ENCODE peak calls at places on chromosome 12, in ten cellular contexts. U, I, V, A, G, O, E, T, Y and C are unnamed samples.

GRCh38 chr12:113634982-113635381 is 163.3 kb upstream of the LHX5 start:
- DNase-seq in U (no peak), E (no peak), V (no peak), G (no peak), Y (no peak), A (no peak), T (no peak), O (no peak), I (no peak), C (no peak)

GRCh38 chr12:26277511-26278246 is 82.3 kb downstream of the SSPN start:
- DNase-seq in I (no peak), U (no peak), Y (no peak), E (no peak), G (no peak), O (no peak), T (no peak), V (no peak), A (no peak), C (no peak)

GRCh38 chr12:57451233-57451778 is 3.8 kb upstream of the INHBE start:
- DNase-seq in A (no peak), Y (no peak), G (no peak), E (no peak), U (no peak), V (no peak), T (no peak), I (no peak), O (no peak), C (no peak)

GRCh38 chr12:114018669-114019068 is 52.5 kb upstream of the RBM19 start:
- DNase-seq in O (no peak), E (no peak), V (no peak), T (no peak), U (no peak), G (peak), I (no peak), A (no peak), Y (no peak), C (no peak)

GRCh38 chr12:12265571-12266388 is 1.1 kb downstream of the LRP6 start:
- DNase-seq in I (no peak), E (peak), T (no peak), Y (no peak), U (peak), O (no peak), G (peak), A (no peak), V (peak), C (peak)

GRCh38 chr12:45966486-45966885 is 23.9 kb downstream of the SCAF11 start:
- DNase-seq in Y (no peak), U (no peak), T (no peak), E (no peak), I (no peak), O (no peak), G (peak), V (no peak), A (no peak), C (peak)

GRCh38 chr12:95386056-95386455 is 87.9 kb upstream of the METAP2 start:
- DNase-seq in O (no peak), A (no peak), E (no peak), U (no peak), I (no peak), Y (no peak), G (peak), V (no peak), T (no peak), C (no peak)

GRCh38 chr12:130796985-130797686 is 41.9 kb downstream of the STX2 start:
- DNase-seq in T (no peak), G (no peak), V (no peak), E (no peak), O (no peak), A (no peak), I (no peak), Y (no peak), U (no peak), C (no peak)

GRCh38 chr12:67649165-67650126 is 901 bp downstream of the DYRK2 start:
- DNase-seq in T (no peak), A (peak), Y (no peak), V (peak), E (peak), U (peak), G (no peak), O (peak), I (peak), C (no peak)

GRCh38 chr12:17802657-17803641 is 287.0 kb downstream of the RERGL start:
- DNase-seq in Y (no peak), V (peak), A (no peak), I (no peak), G (no peak), U (no peak), E (no peak), O (no peak), T (no peak), C (no peak)

GRCh38 chr12:29273178-29273843 is 107.7 kb downstream of the ERGIC2 start:
- DNase-seq in O (no peak), Y (no peak), T (no peak), G (no peak), A (peak), I (no peak), V (peak), U (no peak), E (no peak), C (no peak)

GRCh38 chr12:120406080-120406479 is 31.8 kb upstream of the COX6A1 start:
- DNase-seq in V (no peak), T (no peak), E (no peak), I (no peak), A (no peak), O (no peak), Y (no peak), U (no peak), G (no peak), C (no peak)

GRCh38 chr12:62600038-62600437 is 133.4 kb downstream of the MON2 start:
- DNase-seq in A (no peak), V (no peak), I (no peak), G (no peak), T (no peak), U (no peak), E (no peak), O (no peak), Y (no peak), C (no peak)

GRCh38 chr12:989751-990278 is 1.2 kb upstream of the ERC1 start:
- DNase-seq in V (peak), Y (no peak), A (no peak), E (peak), G (peak), U (peak), O (peak), T (no peak), I (no peak), C (peak)

GRCh38 chr12:104505095-104505819 is 48.5 kb downstream of the CHST11 start:
- DNase-seq in G (no peak), V (no peak), Y (no peak), O (no peak), E (no peak), I (no peak), A (no peak), U (peak), T (no peak), C (no peak)

GRCh38 chr12:125461831-125462230 is 396.6 kb downstream of the AACS start:
- DNase-seq in I (no peak), O (no peak), V (no peak), G (no peak), E (no peak), U (no peak), T (no peak), Y (no peak), A (no peak), C (no peak)

GRCh38 chr12:75779891-75780501 is 251.6 kb downstream of the PHLDA1 start:
- DNase-seq in G (peak), I (no peak), V (no peak), E (no peak), Y (no peak), U (no peak), A (no peak), O (no peak), T (no peak), C (no peak)

GRCh38 chr12:19689226-19689625 is 249.9 kb downstream of the AEBP2 start:
- DNase-seq in Y (no peak), A (no peak), T (no peak), G (no peak), I (no peak), O (no peak), V (no peak), U (no peak), E (peak), C (no peak)

GRCh38 chr12:17076335-17076734 is 470.4 kb upstream of the LMO3 start:
- DNase-seq in E (no peak), O (no peak), G (no peak), Y (peak), T (no peak), I (no peak), V (no peak), A (no peak), U (no peak), C (no peak)

GRCh38 chr12:11071414-11071813 is 9.3 kb upstream of the TAS2R46 start:
- DNase-seq in G (no peak), E (peak), O (no peak), T (no peak), A (no peak), V (peak), U (no peak), Y (no peak), I (no peak), C (no peak)

GRCh38 chr12:4780624-4781023 is 60.4 kb downstream of the GALNT8 start:
- DNase-seq in V (peak), U (no peak), E (no peak), O (peak), T (no peak), A (no peak), Y (peak), G (no peak), I (peak), C (no peak)

GRCh38 chr12:56413392-56413791 is 35.8 kb downstream of the TIMELESS start:
- DNase-seq in G (no peak), V (peak), O (no peak), A (no peak), I (no peak), Y (no peak), T (no peak), E (peak), U (no peak), C (no peak)

GRCh38 chr12:113462880-113463745 is 8.6 kb downstream of the LHX5 start:
- DNase-seq in A (peak), G (no peak), V (peak), I (no peak), Y (no peak), O (no peak), E (no peak), T (no peak), U (no peak), C (no peak)

GRCh38 chr12:116968986-116969385 is 58.2 kb downstream of the FBXW8 start:
- DNase-seq in I (no peak), A (no peak), T (no peak), U (no peak), Y (no peak), E (no peak), V (peak), O (no peak), G (no peak), C (no peak)

GRCh38 chr12:128290938-128291337 is 24.0 kb downstream of the TMEM132C start:
- DNase-seq in I (no peak), T (no peak), A (no peak), O (no peak), G (no peak), E (no peak), Y (no peak), U (no peak), V (peak), C (no peak)

GRCh38 chr12:113267621-113268020 is 46.4 kb downstream of the TPCN1 start:
- DNase-seq in U (no peak), T (no peak), G (no peak), O (no peak), V (no peak), E (no peak), I (no peak), A (no peak), Y (no peak), C (no peak)

GRCh38 chr12:130832561-130833209 is 6.4 kb downstream of the STX2 start:
- DNase-seq in U (no peak), Y (peak), A (no peak), G (peak), I (peak), E (peak), V (peak), O (peak), T (no peak), C (peak)

GRCh38 chr12:6569312-6569711 is 1.2 kb upstream of the NOP2 start:
- DNase-seq in E (no peak), A (no peak), G (no peak), Y (no peak), U (no peak), I (no peak), T (no peak), V (no peak), O (no peak), C (no peak)
- H3K4me3 ChIP-seq in E (no peak), A (no peak), G (no peak), Y (no peak), U (no peak), I (no peak), T (peak), V (peak), O (no peak), C (no peak)

GRCh38 chr12:78086553-78087362 is 256.1 kb downstream of the NAV3 start:
- DNase-seq in I (no peak), U (no peak), T (no peak), G (no peak), V (no peak), A (no peak), E (no peak), Y (no peak), O (no peak), C (no peak)
- TF ChIP-seq CTCF in I (no peak), U (peak), T (no peak), G (no peak), V (peak), A (no peak), E (no peak), Y (no peak), O (no peak), C (peak)

DNA sequence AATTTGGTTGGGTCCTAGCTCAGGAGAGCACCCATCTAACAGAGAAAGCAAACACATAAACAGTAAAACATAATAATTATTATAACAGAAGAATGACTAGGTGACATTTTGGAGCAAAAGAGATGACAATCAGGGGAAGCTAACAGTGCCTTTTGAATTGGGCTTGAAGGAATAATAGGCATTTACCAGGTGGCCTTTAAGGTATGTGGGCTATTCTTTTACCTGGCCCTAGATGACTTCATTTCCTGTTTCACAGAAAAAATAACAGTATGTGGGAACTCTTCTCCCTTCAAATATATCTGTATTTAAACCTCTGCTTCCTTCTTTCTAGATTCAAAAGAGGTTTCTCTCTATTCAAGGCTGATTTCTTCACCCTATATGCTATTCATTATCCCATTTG is 3.8 kb downstream of the IRAK4 start:
- DNase-seq in U (no peak), A (no peak), V (no peak), T (no peak), O (no peak), E (no peak), G (no peak), Y (no peak), I (no peak), C (no peak)
- H3K27ac ChIP-seq in U (no peak), A (no peak), V (no peak), T (no peak), O (no peak), E (no peak), G (no peak), Y (no peak), I (no peak), C (no peak)

GRCh38 chr12:48956279-48957140 is 777 bp downstream of the ARF3 start:
- DNase-seq in E (peak), Y (peak), T (peak), A (peak), U (peak), V (peak), O (peak), G (peak), I (peak), C (peak)

GRCh38 chr12:48954781-48955501 is 2.3 kb downstream of the ARF3 start:
- DNase-seq in V (no peak), U (no peak), O (no peak), I (no peak), A (no peak), T (no peak), Y (no peak), E (no peak), G (no peak), C (no peak)

GRCh38 chr12:48960834-48961233 is 3.5 kb upstream of the ARF3 start:
- DNase-seq in Y (no peak), U (no peak), V (no peak), T (no peak), G (no peak), I (no peak), E (no peak), A (no peak), O (no peak), C (no peak)

GRCh38 chr12:48957141-48958048 is at the start of gene ARF3:
- DNase-seq in E (peak), T (peak), A (peak), O (peak), V (peak), Y (peak), G (peak), U (peak), I (peak), C (peak)

DNA sequence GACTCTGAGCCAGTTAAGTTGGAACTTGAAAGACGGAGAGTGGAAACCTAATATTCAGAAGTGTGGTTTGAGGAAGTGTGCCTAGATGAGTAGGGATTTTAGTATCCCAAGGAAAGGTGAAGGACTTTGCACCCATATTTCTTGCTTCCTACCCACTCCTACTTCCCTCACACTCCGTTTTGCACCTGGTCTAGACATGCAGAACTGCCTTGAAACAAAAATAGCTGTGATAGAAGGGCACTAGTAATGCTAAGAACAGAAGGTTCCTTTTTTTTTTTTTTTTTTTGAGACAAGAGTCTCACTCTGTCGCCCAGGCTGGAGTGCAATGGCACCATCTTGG is 732 bp upstream of the ARF3 start:
- DNase-seq in T (no peak), Y (no peak), I (no peak), E (no peak), V (no peak), U (peak), A (no peak), O (no peak), G (no peak), C (no peak)
- H3K4me3 ChIP-seq in T (peak), Y (peak), I (peak), E (no peak), V (peak), U (peak), A (peak), O (peak), G (peak), C (no peak)

GRCh38 chr12:46983393-46983793 is 96.0 kb upstream of the PCED1B start:
- DNase-seq in O (no peak), T (no peak), I (no peak), G (no peak), U (no peak), V (no peak), Y (no peak), E (no peak), A (peak), C (no peak)

GRCh38 chr12:46985816-46986215 is 93.6 kb upstream of the PCED1B start:
- DNase-seq in G (no peak), V (no peak), O (no peak), E (no peak), Y (no peak), I (no peak), A (no peak), U (no peak), T (no peak), C (no peak)

GRCh38 chr12:46981627-46982026 is 97.8 kb upstream of the PCED1B start:
- DNase-seq in A (no peak), O (no peak), E (no peak), G (no peak), U (no peak), Y (no peak), I (no peak), T (no peak), V (no peak), C (no peak)

GRCh38 chr12:46982629-46983392 is 96.6 kb upstream of the PCED1B start:
- DNase-seq in E (no peak), G (no peak), O (no peak), T (no peak), A (no peak), I (no peak), V (no peak), U (no peak), Y (no peak), C (no peak)

DNA sequence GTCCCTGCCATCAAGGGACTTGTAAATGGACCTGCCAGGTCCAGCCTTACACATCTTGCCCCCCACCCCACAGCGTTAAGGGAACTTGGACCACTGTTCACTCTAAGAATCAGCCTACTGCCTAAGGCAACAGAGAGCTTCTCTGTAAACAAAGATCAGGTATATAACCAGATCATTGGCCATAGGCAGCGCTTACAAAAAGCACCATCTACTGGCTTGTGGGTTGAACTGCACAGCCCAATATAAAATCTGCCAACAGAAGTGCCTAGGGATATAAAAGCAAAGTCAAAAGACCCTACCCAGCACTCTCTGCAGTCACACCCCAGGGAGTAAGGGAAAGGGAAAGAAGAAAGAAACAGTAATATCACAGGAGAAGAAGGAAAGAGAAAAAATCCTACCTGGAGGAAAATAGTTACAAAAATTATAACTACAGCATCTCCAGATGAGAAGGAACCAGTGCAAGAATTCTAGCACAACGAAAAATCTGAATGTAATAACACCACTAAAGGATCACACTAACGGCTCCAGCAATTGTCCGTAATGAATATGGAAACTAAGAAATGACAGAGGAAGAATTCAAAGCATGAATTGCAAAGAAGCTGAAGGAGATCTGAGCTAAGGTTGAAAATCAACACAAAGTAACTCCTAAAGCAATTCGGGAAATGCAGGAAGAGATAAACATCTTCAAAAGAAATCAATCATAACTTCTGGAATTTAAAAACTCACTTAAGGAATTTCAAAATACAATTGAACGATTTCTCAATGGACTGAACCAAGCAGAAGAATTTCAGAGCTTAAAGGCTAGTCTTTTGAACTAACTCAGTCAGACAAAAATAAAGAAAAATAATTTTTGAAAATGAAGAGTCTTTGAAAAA is 95.2 kb upstream of the PCED1B start:
- DNase-seq in Y (no peak), I (no peak), U (peak), T (peak), O (no peak), A (no peak), V (peak), G (peak), E (peak), C (peak)
- TF ChIP-seq CTCF in Y (peak), I (peak), U (peak), T (peak), O (peak), A (peak), V (peak), G (peak), E (peak), C (peak)

DNA sequence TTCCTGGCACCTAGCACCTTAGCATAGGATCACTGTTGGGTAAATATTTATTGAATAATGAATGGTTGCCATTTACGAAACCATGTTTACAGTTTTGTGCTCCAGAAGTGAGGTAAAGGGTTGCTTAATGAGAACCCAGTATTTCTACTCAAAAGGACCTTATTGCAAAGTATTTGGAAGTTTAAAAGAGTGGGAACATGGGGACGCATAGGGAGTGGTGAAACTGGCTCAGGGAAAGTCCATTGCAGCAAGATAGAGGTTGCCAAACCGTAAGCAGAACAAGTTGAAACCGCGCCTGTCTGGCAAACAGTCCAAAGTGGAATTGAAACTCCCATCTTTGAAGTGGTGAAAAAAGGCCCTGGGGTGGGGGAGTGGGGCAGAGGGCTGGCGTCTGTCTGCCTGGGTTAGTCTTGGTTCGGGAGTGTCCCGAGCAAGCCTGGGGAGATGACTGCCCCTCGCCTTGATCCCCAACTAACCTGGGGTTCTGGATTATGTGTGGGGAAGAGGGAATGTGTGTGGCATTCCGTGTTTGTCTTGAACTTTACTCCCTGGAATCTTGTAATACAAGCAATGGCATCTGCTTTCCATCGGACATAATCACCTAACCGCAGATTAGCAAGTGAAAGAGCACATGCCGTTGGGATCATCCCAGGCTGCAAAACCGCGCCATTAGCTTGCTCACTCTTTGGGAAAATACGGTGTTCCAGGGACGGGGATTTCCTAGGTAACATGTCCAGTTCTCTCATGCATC is 7.2 kb downstream of the ALDH2 start:
- DNase-seq in U (no peak), O (peak), G (peak), T (no peak), I (peak), A (peak), E (peak), Y (no peak), V (no peak), C (no peak)
- H3K27ac ChIP-seq in U (no peak), O (peak), G (peak), T (no peak), I (peak), A (peak), E (peak), Y (peak), V (no peak), C (no peak)

GRCh38 chr12:123762715-123763052 is 583 bp downstream of the DNAH10 start:
- DNase-seq in I (no peak), T (no peak), O (no peak), E (no peak), V (no peak), G (no peak), Y (no peak), A (no peak), U (no peak), C (no peak)
- H3K4me3 ChIP-seq in I (peak), T (no peak), O (peak), E (no peak), V (peak), G (peak), Y (no peak), A (peak), U (no peak), C (no peak)